ENCODE peak calls at places on chromosomes 16 and 17, in ten cellular contexts. P is SJSA1; R is Daoy; M is stimulated activated CD4-positive, alpha-beta T cell treated with anti-CD3 and anti-CD28 coated beads, Interleukin-15, amount 100 ng/mL, for 24 hours; F is tibial artery; J is stimulated activated CD8-positive, alpha-beta memory T cell treated with anti-CD3 and anti-CD28 coated beads, Interleukin-2, amount 100 ng/mL, for 48 hours; L is activated T-helper 1 cell treated with anti-CD3 and anti-CD28 coated beads, Interleukin-2, amount 50 U/mL, for 16 hours; U is NCI-H1105 treated with DMSO at 0.1 percent for 48 hours; A is pancreas; S is mesothelial cell of epicardium. E is an unnamed sample.

GRCh38 chr16:23031508-23032098 is 117.6 kb downstream of the USP31 start:
- DNase-seq in P (no peak), R (no peak), M (no peak), F (no peak), J (no peak), L (no peak), U (no peak), A (no peak), S (no peak), E (no peak)

GRCh38 chr16:65919116-65919515 is 447.4 kb upstream of the CDH5 start:
- DNase-seq in P (no peak), R (no peak), M (no peak), F (no peak), J (no peak), L (no peak), U (no peak), A (no peak), S (no peak), E (no peak)

GRCh38 chr17:64107517-64108235 is 22.3 kb downstream of the ERN1 start:
- DNase-seq in P (no peak), R (no peak), M (no peak), F (no peak), J (no peak), L (no peak), U (no peak), A (peak), S (no peak), E (no peak)

GRCh38 chr17:37761065-37761464 is 16.2 kb upstream of the HNF1B start:
- DNase-seq in P (no peak), R (no peak), M (no peak), F (no peak), J (no peak), L (no peak), U (no peak), A (no peak), S (no peak), E (no peak)

GRCh38 chr16:68737730-68738590 is 868 bp downstream of the CDH1 start:
- DNase-seq in P (no peak), R (no peak), M (no peak), F (no peak), J (no peak), L (no peak), U (peak), A (peak), S (no peak), E (no peak)

GRCh38 chr16:16073884-16074781 is 124.7 kb downstream of the ABCC1 start:
- DNase-seq in P (peak), R (peak), M (no peak), F (no peak), J (no peak), L (no peak), U (no peak), A (no peak), S (peak), E (no peak)

GRCh38 chr17:76451480-76451879 is 1.5 kb downstream of the UBE2O start:
- DNase-seq in P (no peak), R (no peak), M (no peak), F (no peak), J (no peak), L (no peak), U (no peak), A (no peak), S (no peak), E (peak)

GRCh38 chr17:13885953-13886889 is 183.1 kb upstream of the COX10 start:
- DNase-seq in P (peak), R (no peak), M (no peak), F (no peak), J (no peak), L (no peak), U (no peak), A (no peak), S (no peak), E (peak)

GRCh38 chr17:7912927-7913524 is 3.1 kb downstream of the RNF227 start:
- DNase-seq in P (peak), R (peak), M (peak), F (no peak), J (no peak), L (no peak), U (peak), A (no peak), S (no peak), E (no peak)

GRCh38 chr17:39618956-39619785 is 7.6 kb upstream of the PPP1R1B start:
- DNase-seq in P (no peak), R (no peak), M (no peak), F (no peak), J (no peak), L (no peak), U (no peak), A (no peak), S (no peak), E (no peak)

GRCh38 chr17:47802341-47803022 is 19.1 kb downstream of the OSBPL7 start:
- DNase-seq in P (peak), R (peak), M (peak), F (no peak), J (peak), L (peak), U (peak), A (no peak), S (no peak), E (no peak)

GRCh38 chr16:88616736-88617135 is 21.6 kb upstream of the IL17C start:
- DNase-seq in P (no peak), R (no peak), M (no peak), F (no peak), J (no peak), L (no peak), U (no peak), A (no peak), S (no peak), E (no peak)

GRCh38 chr16:66894055-66894454 is 13.7 kb downstream of the PDP2 start:
- DNase-seq in P (no peak), R (no peak), M (no peak), F (no peak), J (no peak), L (no peak), U (no peak), A (no peak), S (no peak), E (no peak)

GRCh38 chr16:3716831-3717234 is 491 bp downstream of the TRAP1 start:
- DNase-seq in P (no peak), R (peak), M (peak), F (no peak), J (peak), L (no peak), U (no peak), A (peak), S (no peak), E (no peak)

GRCh38 chr16:20520103-20520502 is 56.1 kb downstream of the ACSM2B start:
- DNase-seq in P (no peak), R (no peak), M (no peak), F (no peak), J (no peak), L (no peak), U (no peak), A (no peak), S (no peak), E (no peak)

GRCh38 chr16:86285421-86285820 is 224.9 kb upstream of the FOXF1 start:
- DNase-seq in P (no peak), R (no peak), M (no peak), F (no peak), J (no peak), L (no peak), U (no peak), A (no peak), S (no peak), E (no peak)